ENCODE peak calls at places on chromosomes 16 and 17, in six cellular contexts. H is sigmoid colon, K is dorsolateral prefrontal cortex, J is ovary, N is prostate gland, U is HFFc6. O is an unnamed sample.

GRCh38 chr17:77506371-77506991 is 365.7 kb downstream of the SEC14L1 start:
- DNase-seq in H (peak), K (peak), J (no peak), N (no peak), U (no peak), O (no peak)

GRCh38 chr16:3578610-3579551 is 1.7 kb upstream of the NLRC3 start:
- DNase-seq in H (no peak), K (no peak), J (no peak), N (no peak), U (no peak), O (no peak)

GRCh38 chr17:4956493-4957061 is 5.7 kb downstream of the ENO3 start:
- DNase-seq in H (no peak), K (no peak), J (no peak), N (no peak), U (no peak), O (no peak)

GRCh38 chr17:59963738-59964454 is 644 bp downstream of the RNFT1 start:
- DNase-seq in H (peak), K (no peak), J (no peak), N (peak), U (peak), O (no peak)

GRCh38 chr16:51550785-51551184 is 399.7 kb upstream of the SALL1 start:
- DNase-seq in H (no peak), K (no peak), J (no peak), N (no peak), U (no peak), O (no peak)

GRCh38 chr16:49854227-49855203 is 1.4 kb downstream of the ZNF423 start:
- DNase-seq in H (peak), K (no peak), J (peak), N (no peak), U (no peak), O (no peak)

GRCh38 chr17:34451313-34451712 is 88.3 kb upstream of the CCL1 start:
- DNase-seq in H (no peak), K (no peak), J (no peak), N (no peak), U (no peak), O (no peak)

GRCh38 chr17:81309140-81309858 is 14.2 kb upstream of the SLC38A10 start:
- DNase-seq in H (peak), K (no peak), J (no peak), N (peak), U (peak), O (no peak)

GRCh38 chr17:34579017-34579946 is at the start of gene TMEM132E:
- DNase-seq in H (peak), K (peak), J (peak), N (peak), U (no peak), O (no peak)

GRCh38 chr16:6356881-6357280 is 975.8 kb upstream of the RBFOX1 start:
- DNase-seq in H (no peak), K (no peak), J (no peak), N (no peak), U (no peak), O (no peak)

GRCh38 chr17:61575983-61576382 is 15.0 kb downstream of the NACA2 start:
- DNase-seq in H (no peak), K (no peak), J (no peak), N (no peak), U (no peak), O (no peak)

GRCh38 chr17:58112970-58113631 is 29.9 kb downstream of the DYNLL2 start:
- DNase-seq in H (peak), K (peak), J (peak), N (peak), U (peak), O (peak)

GRCh38 chr17:8991514-8992285 is 26.2 kb upstream of the PIK3R5 start:
- DNase-seq in H (peak), K (no peak), J (no peak), N (peak), U (peak), O (peak)

GRCh38 chr16:11835891-11836652 is 15.3 kb downstream of the RSL1D1 start:
- DNase-seq in H (no peak), K (no peak), J (no peak), N (no peak), U (peak), O (no peak)

GRCh38 chr16:81706327-81707295 is 72.5 kb upstream of the PLCG2 start:
- DNase-seq in H (no peak), K (peak), J (no peak), N (no peak), U (no peak), O (no peak)

GRCh38 chr17:14038206-14038605 is 31.1 kb upstream of the COX10 start:
- DNase-seq in H (no peak), K (no peak), J (no peak), N (no peak), U (peak), O (no peak)

GRCh38 chr16:29926675-29927522 is 873 bp upstream of the KCTD13 start:
- DNase-seq in H (peak), K (no peak), J (peak), N (peak), U (peak), O (no peak)

GRCh38 chr17:36592316-36592710 is 634 bp downstream of the DHRS11 start:
- DNase-seq in H (peak), K (no peak), J (peak), N (no peak), U (no peak), O (peak)

GRCh38 chr17:81687770-81688541 is 4.1 kb downstream of the HGS start:
- DNase-seq in H (no peak), K (no peak), J (no peak), N (no peak), U (no peak), O (no peak)

GRCh38 chr16:75687361-75687760 is 10.6 kb upstream of the CPHXL2 start:
- DNase-seq in H (no peak), K (no peak), J (no peak), N (no peak), U (no peak), O (no peak)

GRCh38 chr17:48023408-48024148 is 14.0 kb downstream of the COPZ2 start:
- DNase-seq in H (peak), K (peak), J (peak), N (peak), U (peak), O (peak)

GRCh38 chr17:42775534-42776098 is 2.4 kb downstream of the VPS25 start:
- DNase-seq in H (no peak), K (no peak), J (no peak), N (no peak), U (peak), O (no peak)

GRCh38 chr17:12744298-12744697 is 45.0 kb upstream of the ARHGAP44 start:
- DNase-seq in H (no peak), K (no peak), J (no peak), N (no peak), U (no peak), O (no peak)

GRCh38 chr17:77460514-77461046 is 319.8 kb downstream of the SEC14L1 start:
- DNase-seq in H (no peak), K (peak), J (no peak), N (no peak), U (no peak), O (peak)

GRCh38 chr16:86508028-86508946 is 2.0 kb upstream of the FOXF1 start:
- DNase-seq in H (no peak), K (no peak), J (no peak), N (no peak), U (no peak), O (no peak)

GRCh38 chr16:2846511-2847310 is 11.3 kb downstream of the PRSS22 start:
- DNase-seq in H (no peak), K (no peak), J (no peak), N (no peak), U (peak), O (no peak)

GRCh38 chr16:17072104-17072503 is 398.7 kb downstream of the XYLT1 start:
- DNase-seq in H (no peak), K (no peak), J (no peak), N (no peak), U (no peak), O (no peak)

GRCh38 chr17:72467841-72468653 is 347.2 kb downstream of the SOX9 start:
- DNase-seq in H (no peak), K (no peak), J (no peak), N (peak), U (no peak), O (no peak)

GRCh38 chr17:56845934-56846333 is 12.0 kb downstream of the DGKE start:
- DNase-seq in H (no peak), K (no peak), J (no peak), N (no peak), U (no peak), O (no peak)

GRCh38 chr16:1740781-1741490 is 30.4 kb downstream of the NME3 start:
- DNase-seq in H (no peak), K (no peak), J (peak), N (no peak), U (no peak), O (peak)

GRCh38 chr17:31251075-31251474 is 46.0 kb downstream of the OMG start:
- DNase-seq in H (no peak), K (no peak), J (no peak), N (no peak), U (no peak), O (no peak)

GRCh38 chr17:36934759-36935630 is 2.3 kb upstream of the LHX1 start:
- DNase-seq in H (no peak), K (no peak), J (no peak), N (no peak), U (no peak), O (no peak)

GRCh38 chr16:57541754-57542435 is 548 bp upstream of the ADGRG5 start:
- DNase-seq in H (no peak), K (no peak), J (peak), N (no peak), U (no peak), O (peak)

GRCh38 chr16:86951831-86952598 is 365.2 kb downstream of the C16orf95 start:
- DNase-seq in H (no peak), K (no peak), J (no peak), N (no peak), U (peak), O (no peak)

GRCh38 chr17:49576121-49576905 is 642 bp downstream of the NXPH3 start:
- DNase-seq in H (peak), K (no peak), J (peak), N (no peak), U (no peak), O (no peak)

GRCh38 chr16:10978846-10979446 is 34.6 kb downstream of the CLEC16A start:
- DNase-seq in H (no peak), K (no peak), J (no peak), N (no peak), U (no peak), O (no peak)

GRCh38 chr16:12547608-12547922 is 256.1 kb downstream of the CPPED1 start:
- DNase-seq in H (no peak), K (no peak), J (no peak), N (no peak), U (no peak), O (no peak)

GRCh38 chr17:18093616-18094408 is 6.1 kb downstream of the DRG2 start:
- DNase-seq in H (no peak), K (no peak), J (peak), N (peak), U (peak), O (no peak)

GRCh38 chr16:77273-77806 is 685 bp upstream of the MPG start:
- DNase-seq in H (peak), K (no peak), J (peak), N (no peak), U (peak), O (no peak)

GRCh38 chr16:55575621-55576020 is 9.1 kb downstream of the CAPNS2 start:
- DNase-seq in H (no peak), K (no peak), J (no peak), N (no peak), U (no peak), O (no peak)

DNA sequence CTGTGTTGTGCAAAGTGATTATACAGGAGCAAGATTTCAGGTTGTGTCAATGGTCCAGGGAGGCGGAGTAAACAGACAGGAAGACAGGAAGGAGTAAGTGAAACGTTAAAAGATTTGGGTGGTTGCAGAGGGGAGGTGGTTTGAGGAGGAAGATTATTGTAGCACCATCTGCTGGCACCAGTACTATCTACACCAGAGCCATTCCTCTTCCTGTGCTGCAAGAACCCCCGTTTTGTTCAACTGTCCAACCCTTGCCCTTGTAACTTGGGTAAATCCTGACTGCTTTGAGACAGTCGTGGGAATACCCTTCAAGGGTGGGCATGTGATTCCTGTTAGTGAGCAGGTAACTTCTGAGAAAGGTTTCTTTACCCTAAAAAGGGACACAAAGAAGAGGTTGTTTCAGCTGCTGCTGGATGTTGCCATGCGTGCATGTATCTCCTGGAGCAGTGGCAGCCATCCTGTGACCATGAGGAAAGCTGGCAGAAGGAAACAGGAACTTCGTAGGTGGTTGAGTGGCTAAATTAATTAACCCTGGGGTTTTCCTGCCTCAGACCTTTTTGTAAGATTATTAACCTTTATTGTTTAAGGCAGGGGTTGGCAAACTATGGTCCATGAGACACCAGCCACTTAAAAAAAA is 124.1 kb downstream of the PRKCA start:
- DNase-seq in H (peak), K (no peak), J (no peak), N (no peak), U (no peak), O (no peak)
- TF ChIP-seq CTCF in H (no peak), K (no peak), J (no peak), N (no peak), U (peak), O (peak)

GRCh38 chr16:84839956-84840355 is 20.2 kb downstream of the CRISPLD2 start:
- DNase-seq in H (no peak), K (no peak), J (no peak), N (no peak), U (peak), O (no peak)
- TF ChIP-seq CTCF in H (no peak), K (no peak), J (no peak), N (no peak), U (no peak), O (no peak)

DNA sequence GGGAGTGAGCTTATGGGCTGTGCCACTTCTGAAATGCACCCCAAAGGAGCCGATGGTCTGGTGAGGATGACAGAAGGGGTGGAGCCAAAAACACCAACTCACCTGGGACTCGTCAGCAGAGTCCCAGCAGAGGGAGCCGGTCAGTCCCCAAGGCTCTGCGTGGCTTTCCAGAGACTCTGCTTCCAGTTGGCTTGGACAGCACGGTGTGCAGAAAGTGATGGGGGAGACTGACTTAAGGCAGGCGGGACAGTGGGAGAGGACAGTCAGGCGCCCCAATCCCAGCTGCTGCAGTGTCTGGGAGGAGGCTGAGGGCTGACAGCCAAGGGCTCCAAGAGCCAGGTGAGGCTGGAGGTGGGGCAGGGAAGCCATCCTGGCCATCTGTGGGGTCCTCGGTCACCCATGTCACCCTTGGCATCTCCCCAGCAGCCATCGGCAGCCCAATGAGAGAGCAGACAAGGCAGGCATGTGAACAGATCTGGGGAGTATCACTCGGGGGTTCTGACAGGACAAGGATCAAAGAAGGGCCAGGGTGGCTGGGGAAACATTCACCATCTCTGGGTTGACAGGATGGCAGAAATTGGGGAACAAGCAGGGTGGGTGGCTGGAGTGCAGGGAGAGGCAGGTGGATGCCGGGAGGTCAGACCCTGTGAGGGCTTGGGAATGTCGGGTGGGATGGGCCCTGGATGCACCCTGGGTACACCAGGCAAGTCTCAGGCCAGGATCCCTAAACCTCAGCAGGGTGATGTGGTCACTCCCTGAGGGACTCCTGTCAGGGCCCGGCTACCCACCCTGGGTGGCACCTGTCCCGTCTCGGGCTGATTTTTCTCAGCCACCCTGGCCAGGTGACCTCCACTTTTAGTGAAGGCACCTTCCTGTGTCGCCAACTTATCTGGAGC is 8.9 kb upstream of the KRTAP17-1 start:
- DNase-seq in H (no peak), K (no peak), J (no peak), N (peak), U (no peak), O (no peak)
- TF ChIP-seq CTCF in H (no peak), K (no peak), J (no peak), N (no peak), U (peak), O (peak)

GRCh38 chr17:45764479-45764878 is 19.6 kb upstream of the CRHR1 start:
- DNase-seq in H (no peak), K (no peak), J (no peak), N (no peak), U (no peak), O (no peak)

GRCh38 chr17:45771473-45771959 is 12.6 kb upstream of the CRHR1 start:
- DNase-seq in H (no peak), K (no peak), J (no peak), N (no peak), U (no peak), O (no peak)

GRCh38 chr17:45763182-45763581 is 20.9 kb upstream of the CRHR1 start:
- DNase-seq in H (no peak), K (no peak), J (no peak), N (no peak), U (no peak), O (no peak)

GRCh38 chr17:45770632-45771472 is 13.3 kb upstream of the CRHR1 start:
- DNase-seq in H (no peak), K (no peak), J (no peak), N (no peak), U (no peak), O (no peak)

GRCh38 chr17:45768000-45768399 is 16.1 kb upstream of the CRHR1 start:
- DNase-seq in H (no peak), K (no peak), J (no peak), N (no peak), U (peak), O (no peak)
- TF ChIP-seq CTCF in H (no peak), K (no peak), J (no peak), N (no peak), U (peak), O (no peak)

DNA sequence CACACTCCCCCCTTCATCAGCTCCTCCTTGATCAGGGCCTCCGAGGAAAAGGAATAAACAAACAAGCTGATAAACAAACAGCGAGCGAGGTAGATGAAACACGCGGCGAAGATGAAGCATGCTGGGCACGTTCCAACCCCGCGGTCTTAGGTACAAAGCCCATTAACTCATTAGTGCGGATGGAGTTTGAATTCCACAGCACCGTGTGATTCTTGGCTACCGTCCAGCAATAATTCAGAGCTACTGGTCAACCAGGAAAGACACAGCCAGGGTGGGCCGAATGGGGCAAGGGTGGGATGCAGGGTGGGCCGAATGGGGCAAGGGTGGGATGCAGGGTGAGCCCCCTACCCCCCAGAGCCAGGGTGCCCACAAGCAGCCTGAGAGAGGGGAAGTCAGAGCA is 67.3 kb downstream of the RBFOX3 start:
- DNase-seq in H (peak), K (no peak), J (no peak), N (no peak), U (no peak), O (no peak)
- TF ChIP-seq CTCF in H (no peak), K (no peak), J (no peak), N (no peak), U (no peak), O (no peak)

GRCh38 chr17:68328676-68329075 is 37.4 kb downstream of the ARSG start:
- DNase-seq in H (no peak), K (no peak), J (no peak), N (no peak), U (no peak), O (no peak)

GRCh38 chr17:68329331-68329730 is 38.0 kb downstream of the ARSG start:
- DNase-seq in H (no peak), K (no peak), J (no peak), N (no peak), U (no peak), O (no peak)

GRCh38 chr17:68325961-68326360 is 34.7 kb downstream of the ARSG start:
- DNase-seq in H (no peak), K (no peak), J (no peak), N (no peak), U (no peak), O (no peak)

GRCh38 chr17:68326681-68327080 is 35.4 kb downstream of the ARSG start:
- DNase-seq in H (no peak), K (no peak), J (no peak), N (no peak), U (no peak), O (no peak)

GRCh38 chr17:68327823-68328557 is 36.7 kb downstream of the ARSG start:
- DNase-seq in H (no peak), K (no peak), J (no peak), N (no peak), U (no peak), O (no peak)
- TF ChIP-seq CTCF in H (no peak), K (no peak), J (no peak), N (no peak), U (no peak), O (no peak)

O was measured in type B pancreatic cell.